ENCODE peak calls at places on chromosome 14, in four cellular contexts. D is HL-60, L is GM12878, Q is K562. Y is an unnamed sample.

GRCh38 chr14:102749833-102750775 is 27.1 kb upstream of the TRAF3 start:
- DNase-seq in D (no peak), L (no peak), Q (no peak), Y (no peak)

GRCh38 chr14:100193417-100194357 is 34.2 kb upstream of the DEGS2 start:
- DNase-seq in D (peak), L (no peak), Q (peak), Y (peak)

GRCh38 chr14:83118029-83118428 is 1584.4 kb upstream of the SEL1L start:
- DNase-seq in D (no peak), L (no peak), Q (no peak), Y (no peak)

GRCh38 chr14:75995372-75996041 is 9.9 kb downstream of the IFT43 start:
- DNase-seq in L (no peak), Q (no peak), D (no peak), Y (no peak)

GRCh38 chr14:104133496-104133895 is 4.9 kb upstream of the KIF26A start:
- DNase-seq in D (no peak), Q (no peak), L (no peak), Y (no peak)

GRCh38 chr14:94823556-94824341 is 53.8 kb upstream of the GSC start:
- DNase-seq in D (no peak), Q (peak), L (no peak), Y (no peak)

GRCh38 chr14:62943202-62943601 is 102.1 kb downstream of the KCNH5 start:
- DNase-seq in Q (no peak), L (no peak), D (no peak), Y (no peak)

GRCh38 chr14:38944691-38945090 is 158.3 kb downstream of the SEC23A start:
- DNase-seq in L (no peak), Q (no peak), D (no peak), Y (no peak)

GRCh38 chr14:79395061-79395460 is 816.2 kb downstream of the DIO2 start:
- DNase-seq in L (no peak), Q (no peak), D (no peak), Y (no peak)

GRCh38 chr14:97164014-97164413 is 366.8 kb downstream of the VRK1 start:
- DNase-seq in L (no peak), D (no peak), Q (no peak), Y (no peak)

GRCh38 chr14:59507063-59507751 is 22.9 kb downstream of the JKAMP start:
- DNase-seq in D (peak), L (no peak), Q (peak), Y (peak)

GRCh38 chr14:32991706-32992105 is 53.0 kb downstream of the NPAS3 start:
- DNase-seq in Q (no peak), L (no peak), D (no peak), Y (no peak)

GRCh38 chr14:104141621-104142091 is 3.3 kb downstream of the KIF26A start:
- DNase-seq in D (no peak), Q (no peak), L (no peak), Y (no peak)

GRCh38 chr14:102094101-102094500 is 7.3 kb upstream of the HSP90AA1 start:
- DNase-seq in Q (peak), L (no peak), D (no peak), Y (no peak)

GRCh38 chr14:87837306-87837705 is 155.7 kb downstream of the GALC start:
- DNase-seq in Q (no peak), L (no peak), D (no peak), Y (no peak)

GRCh38 chr14:32896979-32897723 is 41.5 kb upstream of the NPAS3 start:
- DNase-seq in Q (no peak), L (no peak), D (no peak), Y (no peak)

GRCh38 chr14:99136047-99136400 is 136.0 kb downstream of the BCL11B start:
- DNase-seq in Q (no peak), L (no peak), D (no peak), Y (no peak)

GRCh38 chr14:104676694-104677505 is 12.5 kb upstream of the INF2 start:
- DNase-seq in L (no peak), Q (no peak), D (no peak), Y (no peak)

GRCh38 chr14:104431351-104431928 is 148.1 kb upstream of the C14orf180 start:
- DNase-seq in D (no peak), Q (no peak), L (no peak), Y (no peak)

GRCh38 chr14:100682749-100683148 is 43.9 kb upstream of the DLK1 start:
- DNase-seq in L (no peak), D (no peak), Q (no peak), Y (no peak)

GRCh38 chr14:34999500-34999899 is 16.7 kb downstream of the SRP54 start:
- DNase-seq in Q (no peak), L (no peak), D (no peak), Y (no peak)

GRCh38 chr14:104749111-104749649 is 3.8 kb upstream of the SIVA1 start:
- DNase-seq in L (no peak), D (no peak), Q (no peak), Y (no peak)

GRCh38 chr14:66105819-66106218 is 380.4 kb upstream of the CCDC196 start:
- DNase-seq in D (no peak), L (no peak), Q (no peak), Y (no peak)

GRCh38 chr14:20624495-20625070 is 16.9 kb downstream of the OR6S1 start:
- DNase-seq in Q (peak), L (no peak), D (peak), Y (no peak)

GRCh38 chr14:77544571-77544970 is 46.0 kb upstream of the ISM2 start:
- DNase-seq in Q (no peak), L (no peak), D (no peak), Y (no peak)

GRCh38 chr14:71013551-71014192 is 106.4 kb downstream of the PCNX1 start:
- DNase-seq in Q (no peak), L (no peak), D (no peak), Y (no peak)

GRCh38 chr14:44896275-44897040 is 65.3 kb downstream of the KLHL28 start:
- DNase-seq in D (no peak), L (no peak), Q (no peak), Y (no peak)

GRCh38 chr14:74491952-74492351 is 1.2 kb downstream of the NPC2 start:
- DNase-seq in Q (peak), L (no peak), D (no peak), Y (no peak)

GRCh38 chr14:77738559-77739250 is 22.3 kb downstream of the SNW1 start:
- DNase-seq in L (no peak), D (no peak), Q (no peak), Y (no peak)

DNA sequence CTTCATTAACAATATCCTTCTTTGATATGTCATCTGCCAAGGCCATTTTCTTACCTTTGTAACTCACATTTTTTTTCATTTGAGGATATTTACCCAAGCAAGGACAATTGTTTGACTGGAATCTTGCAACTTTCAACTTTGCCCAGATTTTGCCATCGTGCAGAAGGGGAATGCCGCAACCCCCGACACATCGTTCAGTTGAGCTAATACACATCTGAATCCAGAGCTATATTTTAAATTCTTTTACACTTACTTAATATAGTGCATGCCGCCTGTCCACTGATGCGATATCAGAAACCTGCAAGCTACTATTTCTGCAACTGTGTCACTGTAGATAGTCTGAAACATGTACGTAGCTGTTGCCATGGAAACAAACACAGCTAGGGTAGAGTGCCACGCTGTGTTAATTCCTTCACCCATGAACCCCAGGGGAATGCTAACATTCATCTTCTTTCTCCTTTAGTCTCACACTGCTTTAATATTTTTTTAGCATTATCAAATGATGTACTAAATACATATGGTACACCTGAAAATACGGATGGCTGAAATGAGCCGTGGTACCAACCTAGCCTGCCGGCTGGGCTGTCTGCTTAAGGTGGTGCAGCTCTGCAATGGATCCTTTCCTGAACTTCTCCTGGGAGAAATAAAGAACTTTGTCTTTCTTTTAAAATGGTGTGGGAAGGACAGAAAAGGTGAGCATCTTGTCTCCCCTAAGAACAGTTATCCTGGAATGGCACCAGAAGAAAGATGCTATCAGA is 77.0 kb upstream of the FOXN3 start:
- DNase-seq in L (peak), D (no peak), Q (no peak), Y (peak)
- TF ChIP-seq SPI1 in L (no peak), D (no peak), Q (no peak), Y (no peak)

GRCh38 chr14:22485178-22485577 is 103.8 kb downstream of the DAD1 start:
- DNase-seq in D (no peak), L (no peak), Q (no peak), Y (no peak)
- TF ChIP-seq SPI1 in D (no peak), L (no peak), Q (no peak), Y (no peak)

GRCh38 chr14:93299831-93300230 is 33.0 kb downstream of the BTBD7 start:
- DNase-seq in L (no peak), D (no peak), Q (no peak), Y (no peak)
- TF ChIP-seq SPI1 in L (no peak), D (no peak), Q (no peak), Y (no peak)

GRCh38 chr14:58150243-58150805 is 1.7 kb downstream of the ARMH4 start:
- DNase-seq in Q (no peak), L (no peak), D (no peak), Y (no peak)

GRCh38 chr14:58151701-58152568 is at the start of gene ARMH4:
- DNase-seq in L (no peak), Q (peak), D (peak), Y (peak)

GRCh38 chr14:58151264-58151700 is 731 bp downstream of the ARMH4 start:
- DNase-seq in D (no peak), Q (no peak), L (no peak), Y (no peak)

GRCh38 chr14:58149196-58149595 is 2.8 kb downstream of the ARMH4 start:
- DNase-seq in L (no peak), Q (no peak), D (no peak), Y (no peak)

DNA sequence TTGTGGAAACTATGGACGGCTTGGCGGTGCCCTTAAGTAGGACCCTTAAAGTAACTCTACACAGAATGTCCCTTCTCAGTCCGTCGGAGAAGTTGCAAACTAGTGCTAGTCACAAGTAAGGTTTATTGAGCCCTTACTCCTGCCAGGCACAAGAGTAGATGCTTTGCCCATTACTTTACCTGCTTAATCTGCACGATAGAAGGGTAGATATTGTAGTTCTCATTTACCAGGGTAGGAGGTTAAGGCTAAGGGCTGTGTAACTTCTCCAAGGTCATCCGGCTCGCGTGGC is 500 bp upstream of the ARMH4 start:
- DNase-seq in Q (no peak), D (no peak), L (no peak), Y (no peak)
- TF ChIP-seq SPI1 in Q (no peak), D (no peak), L (no peak), Y (no peak)

DNA sequence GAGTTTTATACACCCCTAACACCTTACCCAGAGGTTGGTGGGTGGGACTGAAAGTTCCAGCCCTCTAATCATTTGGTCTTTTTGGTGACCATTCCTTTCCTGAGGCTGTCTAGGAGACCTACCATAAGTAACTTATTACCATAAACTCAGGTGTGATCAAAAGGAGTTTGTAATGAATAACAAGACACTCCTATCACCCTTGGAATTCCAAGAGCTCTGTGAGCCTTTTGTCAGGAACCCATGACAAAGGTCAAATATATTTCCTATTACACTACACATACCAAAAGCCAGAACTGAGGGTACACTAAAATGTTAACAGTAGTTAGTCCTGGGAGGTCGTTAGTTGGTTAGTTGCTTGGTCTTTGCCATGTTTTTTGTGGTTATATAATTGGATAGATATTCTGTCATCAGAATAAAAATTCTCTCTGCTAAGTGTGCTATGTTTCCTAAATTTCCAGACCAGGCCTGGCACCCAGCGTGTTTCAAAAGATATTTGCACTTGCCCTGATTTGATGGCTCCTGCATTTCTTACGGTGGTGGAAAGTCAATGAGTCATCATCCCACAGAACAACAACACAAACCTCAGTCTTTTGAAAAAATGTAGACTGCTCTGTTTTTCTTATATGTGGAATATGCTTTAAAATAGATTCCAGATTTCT is 27.0 kb upstream of the AKAP5 start:
- DNase-seq in D (no peak), L (no peak), Q (no peak), Y (no peak)
- TF ChIP-seq SPI1 in D (no peak), L (no peak), Q (no peak), Y (no peak)

GRCh38 chr14:24348186-24348585 is 8.4 kb upstream of the RIPK3 start:
- DNase-seq in Q (no peak), D (no peak), L (no peak), Y (no peak)

GRCh38 chr14:24353551-24354529 is 14.0 kb upstream of the RIPK3 start:
- DNase-seq in L (no peak), D (no peak), Q (no peak), Y (no peak)

GRCh38 chr14:24355009-24355408 is 13.0 kb upstream of the NFATC4 start:
- DNase-seq in Q (no peak), D (no peak), L (no peak), Y (no peak)

GRCh38 chr14:24349742-24350141 is 10.0 kb upstream of the RIPK3 start:
- DNase-seq in L (no peak), D (no peak), Q (no peak), Y (no peak)

GRCh38 chr14:24351517-24351916 is 11.7 kb upstream of the RIPK3 start:
- DNase-seq in Q (no peak), D (no peak), L (no peak), Y (no peak)
- TF ChIP-seq SPI1 in Q (no peak), D (no peak), L (no peak), Y (no peak)

GRCh38 chr14:60926002-60926401 is 54.9 kb downstream of the TRMT5 start:
- DNase-seq in D (no peak), Q (no peak), L (peak), Y (peak)

GRCh38 chr14:60935283-60935682 is 45.6 kb downstream of the TRMT5 start:
- DNase-seq in L (no peak), D (no peak), Q (no peak), Y (no peak)

GRCh38 chr14:60933920-60934655 is 46.8 kb downstream of the TRMT5 start:
- DNase-seq in D (no peak), Q (peak), L (no peak), Y (no peak)

GRCh38 chr14:60925286-60925685 is 55.6 kb downstream of the TRMT5 start:
- DNase-seq in D (no peak), Q (no peak), L (no peak), Y (no peak)

GRCh38 chr14:60931206-60931605 is 49.7 kb downstream of the TRMT5 start:
- DNase-seq in L (no peak), Q (no peak), D (no peak), Y (no peak)
- TF ChIP-seq SPI1 in L (no peak), Q (no peak), D (no peak), Y (no peak)

GRCh38 chr14:55270832-55271571 is at the start of gene FBXO34:
- DNase-seq in L (peak), Q (peak), D (peak), Y (peak)

GRCh38 chr14:55271572-55272414 is 572 bp downstream of the FBXO34 start:
- DNase-seq in Q (peak), L (no peak), D (peak), Y (peak)

GRCh38 chr14:55265197-55265596 is 6.0 kb upstream of the FBXO34 start:
- DNase-seq in L (no peak), Q (peak), D (peak), Y (no peak)

GRCh38 chr14:55272415-55272786 is 1.2 kb downstream of the FBXO34 start:
- DNase-seq in L (no peak), D (no peak), Q (no peak), Y (no peak)

DNA sequence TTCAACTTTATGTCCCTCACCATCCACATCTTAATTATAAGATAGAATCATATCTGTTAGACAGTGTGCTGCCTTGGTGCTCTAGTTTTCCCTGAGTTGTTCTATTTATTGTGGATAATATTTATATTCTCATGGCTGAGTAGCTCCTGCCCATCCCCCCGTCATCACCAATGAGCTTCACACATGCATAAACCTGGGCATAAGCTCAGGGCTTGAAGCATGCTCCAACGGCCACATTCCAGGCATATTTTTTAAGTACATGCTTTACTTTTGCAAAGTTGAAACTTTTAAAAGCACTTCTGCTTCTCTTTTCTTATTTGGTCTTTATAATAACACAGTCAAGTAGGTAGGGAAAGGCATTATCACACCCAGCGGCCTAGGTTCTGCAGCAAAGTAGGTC is 3.4 kb upstream of the FBXO34 start:
- DNase-seq in Q (no peak), L (no peak), D (no peak), Y (no peak)
- TF ChIP-seq SPI1 in Q (no peak), L (no peak), D (no peak), Y (no peak)